ENCODE peak calls at places on chromosomes 5 and 9, in eight cellular contexts. E is stomach; L is foreskin fibroblast; H is endothelial cell; O is uterus; Q is left ventricle myocardium inferior; C is BJ; I is CD8-positive, alpha-beta T cell. G is an unnamed sample.
A peak's percentile ranks its signal among the peaks of the same experiment; 100 is the strongest.

GRCh38 chr9:115207003-115207837 is 89.3 kb upstream of the TNC start:
- DNase-seq in E (no peak), L (no peak), H (no peak), O (no peak), Q (no peak), C (no peak), I (no peak), G (no peak)

GRCh38 chr5:17833336-17833735 is 199.1 kb downstream of the TAF11L14 start:
- DNase-seq in E (no peak), L (no peak), H (no peak), O (no peak), Q (no peak), C (no peak), I (no peak), G (no peak)

GRCh38 chr9:103881419-103881818 is 212.7 kb upstream of the SMC2 start:
- DNase-seq in E (no peak), L (no peak), H (no peak), O (no peak), Q (no peak), C (no peak), I (no peak), G (no peak)

GRCh38 chr5:68279960-68280359 is 64.4 kb downstream of the PIK3R1 start:
- DNase-seq in E (no peak), L (no peak), H (no peak), O (no peak), Q (no peak), C (no peak), I (no peak), G (no peak)

GRCh38 chr5:1514027-1514818 is 9.5 kb downstream of the LPCAT1 start:
- DNase-seq in E (peak; percentile 22), L (no peak), H (no peak), O (peak; percentile 10), Q (peak; percentile 7), C (no peak), I (no peak), G (peak; percentile 7)

GRCh38 chr5:31962928-31963327 is 211.2 kb downstream of the GOLPH3 start:
- DNase-seq in E (no peak), L (no peak), H (no peak), O (no peak), Q (no peak), C (no peak), I (no peak), G (no peak)

GRCh38 chr5:91271999-91272398 is 111.1 kb downstream of the ARRDC3 start:
- DNase-seq in E (no peak), L (no peak), H (no peak), O (no peak), Q (no peak), C (no peak), I (no peak), G (no peak)

GRCh38 chr5:3311443-3311842 is 284.2 kb upstream of the IRX1 start:
- DNase-seq in E (no peak), L (no peak), H (no peak), O (no peak), Q (no peak), C (no peak), I (no peak), G (no peak)

GRCh38 chr5:100517301-100517974 is 17.7 kb upstream of the FAM174A start:
- DNase-seq in E (no peak), L (no peak), H (no peak), O (no peak), Q (no peak), C (no peak), I (no peak), G (no peak)

GRCh38 chr5:98529321-98529720 is 244.1 kb upstream of the RGMB start:
- DNase-seq in E (no peak), L (no peak), H (no peak), O (no peak), Q (no peak), C (no peak), I (no peak), G (no peak)

GRCh38 chr5:93280518-93280917 is 300.5 kb downstream of the NR2F1-AS1 start:
- DNase-seq in E (no peak), L (no peak), H (no peak), O (no peak), Q (no peak), C (no peak), I (no peak), G (no peak)

GRCh38 chr5:51185985-51186384 is 197.3 kb upstream of the ISL1 start:
- DNase-seq in E (no peak), L (no peak), H (no peak), O (no peak), Q (no peak), C (no peak), I (no peak), G (no peak)

GRCh38 chr9:36950389-36950788 is 83.7 kb downstream of the PAX5 start:
- DNase-seq in E (no peak), L (no peak), H (no peak), O (no peak), Q (no peak), C (no peak), I (no peak), G (no peak)

GRCh38 chr5:139271201-139272027 is 22.1 kb upstream of the MATR3 start:
- DNase-seq in E (no peak), L (peak; percentile 75), H (no peak), O (no peak), Q (no peak), C (no peak), I (no peak), G (no peak)

GRCh38 chr5:156481741-156482140 is 154.8 kb downstream of the SGCD start:
- DNase-seq in E (no peak), L (no peak), H (no peak), O (no peak), Q (no peak), C (no peak), I (no peak), G (no peak)

GRCh38 chr5:154916874-154917273 is 21.1 kb downstream of the GEMIN5 start:
- DNase-seq in E (no peak), L (no peak), H (no peak), O (no peak), Q (no peak), C (no peak), I (no peak), G (no peak)

GRCh38 chr9:124444166-124444565 is 6.1 kb upstream of the ADGRD2 start:
- DNase-seq in E (no peak), L (no peak), H (no peak), O (no peak), Q (no peak), C (no peak), I (no peak), G (no peak)

GRCh38 chr9:31065691-31066090 is 1318.8 kb upstream of the ACO1 start:
- DNase-seq in E (no peak), L (no peak), H (no peak), O (no peak), Q (no peak), C (no peak), I (no peak), G (no peak)

GRCh38 chr9:107881625-107882300 is 392.2 kb upstream of the KLF4 start:
- DNase-seq in E (no peak), L (no peak), H (no peak), O (no peak), Q (no peak), C (no peak), I (no peak), G (no peak)

GRCh38 chr5:145825751-145826180 is 9.4 kb downstream of the PRELID2 start:
- DNase-seq in E (no peak), L (peak; percentile 22), H (peak; percentile 8), O (no peak), Q (no peak), C (no peak), I (no peak), G (no peak)

GRCh38 chr5:150285114-150285513 is 4.5 kb downstream of the CAMK2A start:
- DNase-seq in E (no peak), L (no peak), H (no peak), O (no peak), Q (no peak), C (no peak), I (no peak), G (no peak)

GRCh38 chr5:66021585-66021984 is 95.2 kb downstream of the ERBIN start:
- DNase-seq in E (no peak), L (no peak), H (no peak), O (no peak), Q (no peak), C (no peak), I (no peak), G (no peak)

DNA sequence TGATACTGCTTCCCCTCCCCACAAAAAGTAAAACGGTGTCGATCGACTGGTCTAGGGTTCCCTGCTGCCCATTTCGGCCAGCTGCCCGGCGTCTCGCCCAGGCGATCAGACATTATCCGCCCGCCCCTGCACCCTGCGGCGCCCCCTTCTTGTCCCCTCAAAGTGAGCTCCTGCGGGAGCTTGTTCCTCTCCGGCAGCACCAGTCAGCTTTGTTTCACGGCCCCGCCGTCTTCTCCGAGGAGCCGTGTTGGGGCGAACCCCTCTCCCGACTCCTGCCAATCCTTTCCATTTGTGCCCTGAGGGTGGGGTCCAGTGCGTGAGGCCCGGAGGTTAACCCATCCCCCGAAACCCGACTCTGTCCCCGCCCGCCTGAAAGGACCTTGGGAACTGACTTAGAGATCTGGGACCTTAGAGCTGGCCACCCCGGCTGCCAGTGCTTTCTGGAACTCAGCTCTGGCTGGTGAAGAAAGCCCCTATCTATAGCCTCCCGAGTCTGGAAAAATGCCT is 518 bp downstream of the UBE2B start:
- DNase-seq in E (peak; percentile 55), L (no peak), H (peak; percentile 35), O (peak; percentile 36), Q (peak; percentile 60), C (no peak), I (peak; percentile 5), G (peak; percentile 41)
- TF ChIP-seq CTCF in E (no peak), L (no peak), H (no peak), O (no peak), Q (no peak), C (no peak), I (no peak), G (no peak)

GRCh38 chr5:15993934-15994333 is 185.7 kb downstream of the MARCHF11 start:
- DNase-seq in E (no peak), L (no peak), H (no peak), O (no peak), Q (no peak), C (no peak), I (no peak), G (no peak)
- TF ChIP-seq CTCF in E (no peak), L (peak; percentile 53), H (no peak), O (no peak), Q (peak; percentile 41), C (peak; percentile 54), I (no peak), G (no peak)

DNA sequence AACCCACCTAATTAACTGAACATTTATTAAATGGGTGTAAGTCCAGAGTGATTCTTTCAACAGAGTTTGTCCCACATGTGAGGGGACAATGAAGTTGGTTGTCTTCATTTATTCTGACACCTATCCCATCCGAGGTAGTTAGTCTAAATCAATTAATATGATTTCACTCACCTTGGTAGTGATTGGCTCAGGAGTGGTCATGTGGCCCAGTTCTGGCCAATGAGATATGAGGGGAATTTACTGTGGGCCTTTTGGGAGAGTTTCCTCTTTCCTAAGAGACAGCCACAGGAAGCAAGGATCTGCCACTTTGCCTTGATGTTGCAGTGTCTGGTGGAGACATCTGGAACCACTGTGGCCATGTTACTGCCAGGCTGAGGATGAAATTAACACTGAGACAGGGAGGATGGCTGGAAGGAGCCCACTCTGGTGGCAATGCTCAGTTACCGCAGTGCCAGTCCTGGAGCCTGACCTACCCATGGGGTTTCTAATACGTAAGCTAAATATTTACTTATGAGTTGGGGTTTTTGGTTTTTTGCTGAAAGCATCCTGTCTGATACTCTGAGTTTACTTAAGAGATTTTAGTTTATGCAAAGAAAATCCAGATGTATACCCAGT is 118.6 kb downstream of the FGF18 start:
- DNase-seq in E (no peak), L (no peak), H (no peak), O (no peak), Q (no peak), C (no peak), I (no peak), G (no peak)
- TF ChIP-seq CTCF in E (no peak), L (no peak), H (no peak), O (no peak), Q (no peak), C (no peak), I (no peak), G (no peak)

GRCh38 chr5:61943718-61944117 is 362.3 kb upstream of the KIF2A start:
- DNase-seq in E (no peak), L (no peak), H (no peak), O (no peak), Q (no peak), C (no peak), I (no peak), G (no peak)
- TF ChIP-seq CTCF in E (no peak), L (no peak), H (no peak), O (no peak), Q (no peak), C (no peak), I (no peak), G (no peak)